ENCODE peak calls at places on chromosome 14, in eight cellular contexts. F, J, Q, S, V, K, C and W are unnamed samples.

GRCh38 chr14:92475451-92476187 is 38.0 kb upstream of the RIN3 start:
- DNase-seq in F (no peak), J (no peak), Q (no peak), S (no peak), V (no peak), K (no peak), C (no peak), W (no peak)

GRCh38 chr14:85516239-85517112 is 13.5 kb upstream of the FLRT2 start:
- DNase-seq in F (no peak), J (no peak), Q (no peak), S (no peak), V (no peak), K (no peak), C (no peak), W (no peak)

GRCh38 chr14:34496007-34496678 is 34.1 kb upstream of the SPTSSA start:
- DNase-seq in F (no peak), J (no peak), Q (no peak), S (no peak), V (no peak), K (no peak), C (no peak), W (no peak)

GRCh38 chr14:22871962-22872832 is 657 bp downstream of the LRP10 start:
- DNase-seq in F (peak; percentile 84), J (peak; percentile 38), Q (peak; percentile 94), S (peak; percentile 97), V (no peak), K (peak; percentile 92), C (peak; percentile 79), W (no peak)

GRCh38 chr14:24631749-24632335 is 2.1 kb downstream of the GZMB start:
- DNase-seq in F (no peak), J (no peak), Q (no peak), S (no peak), V (no peak), K (no peak), C (no peak), W (no peak)

GRCh38 chr14:23827100-23827892 is 126.3 kb upstream of the DHRS4 start:
- DNase-seq in F (peak; percentile 64), J (no peak), Q (no peak), S (no peak), V (no peak), K (no peak), C (no peak), W (no peak)

GRCh38 chr14:57066887-57067513 is 201.7 kb downstream of the EXOC5 start:
- DNase-seq in F (peak; percentile 68), J (peak; percentile 36), Q (peak; percentile 33), S (peak; percentile 83), V (no peak), K (peak; percentile 82), C (peak; percentile 25), W (no peak)

GRCh38 chr14:21723431-21724045 is 49.9 kb upstream of the OR4E1 start:
- DNase-seq in F (no peak), J (peak; percentile 75), Q (peak; percentile 46), S (peak; percentile 96), V (no peak), K (peak; percentile 89), C (no peak), W (no peak)

GRCh38 chr14:57122129-57122528 is 146.6 kb downstream of the EXOC5 start:
- DNase-seq in F (no peak), J (no peak), Q (no peak), S (no peak), V (no peak), K (no peak), C (no peak), W (no peak)

GRCh38 chr14:58167891-58168290 is 15.9 kb upstream of the ARMH4 start:
- DNase-seq in F (no peak), J (no peak), Q (no peak), S (no peak), V (no peak), K (no peak), C (no peak), W (no peak)

GRCh38 chr14:73491256-73491976 is 683 bp downstream of the RIOX1 start:
- DNase-seq in F (peak; percentile 92), J (peak; percentile 18), Q (peak; percentile 80), S (peak; percentile 68), V (no peak), K (peak; percentile 80), C (peak; percentile 62), W (no peak)
- H3K4me3 ChIP-seq in F (peak overlapping the region; percentile 80), J (peak overlapping the region; percentile 67), Q (peak overlapping the region; percentile 71), S (peak overlapping the region; percentile 81), V (peak overlapping the region; percentile 82), K (peak overlapping the region; percentile 60), C (peak overlapping the region; percentile 87), W (peak overlapping the region; percentile 61)

GRCh38 chr14:104394606-104394910 is 185.0 kb upstream of the C14orf180 start:
- DNase-seq in F (peak; percentile 36), J (no peak), Q (peak; percentile 7), S (no peak), V (no peak), K (no peak), C (no peak), W (no peak)
- TF ChIP-seq CTCF in F (no peak), J (no peak), Q (no peak), S (no peak), V (no peak), K (no peak), C (no peak), W (no peak)

DNA sequence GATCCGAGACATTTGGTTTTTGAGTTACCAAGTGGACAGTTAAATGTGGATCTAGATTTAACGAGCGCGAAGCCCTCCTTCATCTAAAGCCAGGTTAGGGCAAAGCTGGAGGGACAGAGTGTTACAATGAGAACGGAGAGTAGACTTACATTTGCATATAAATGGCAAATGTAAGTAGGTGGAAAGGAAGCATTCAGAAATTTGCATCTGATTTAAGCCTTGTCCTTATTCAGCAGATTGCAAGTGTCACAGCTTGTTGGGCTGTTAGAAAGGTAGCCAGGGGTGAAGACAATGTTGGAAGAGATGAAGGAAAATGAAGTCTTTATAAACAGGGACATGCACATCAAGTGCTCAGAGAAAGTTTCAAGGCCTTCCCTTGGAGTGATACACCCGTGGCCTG is 806.2 kb downstream of the GALC start:
- DNase-seq in F (no peak), J (no peak), Q (no peak), S (peak; percentile 86), V (no peak), K (peak; percentile 63), C (no peak), W (no peak)
- H3K4me3 ChIP-seq in F (no peak overlapping the region), J (no peak overlapping the region), Q (no peak overlapping the region), S (peak overlapping the region; percentile 29), V (no peak overlapping the region), K (no peak overlapping the region), C (no peak overlapping the region), W (no peak overlapping the region)

DNA sequence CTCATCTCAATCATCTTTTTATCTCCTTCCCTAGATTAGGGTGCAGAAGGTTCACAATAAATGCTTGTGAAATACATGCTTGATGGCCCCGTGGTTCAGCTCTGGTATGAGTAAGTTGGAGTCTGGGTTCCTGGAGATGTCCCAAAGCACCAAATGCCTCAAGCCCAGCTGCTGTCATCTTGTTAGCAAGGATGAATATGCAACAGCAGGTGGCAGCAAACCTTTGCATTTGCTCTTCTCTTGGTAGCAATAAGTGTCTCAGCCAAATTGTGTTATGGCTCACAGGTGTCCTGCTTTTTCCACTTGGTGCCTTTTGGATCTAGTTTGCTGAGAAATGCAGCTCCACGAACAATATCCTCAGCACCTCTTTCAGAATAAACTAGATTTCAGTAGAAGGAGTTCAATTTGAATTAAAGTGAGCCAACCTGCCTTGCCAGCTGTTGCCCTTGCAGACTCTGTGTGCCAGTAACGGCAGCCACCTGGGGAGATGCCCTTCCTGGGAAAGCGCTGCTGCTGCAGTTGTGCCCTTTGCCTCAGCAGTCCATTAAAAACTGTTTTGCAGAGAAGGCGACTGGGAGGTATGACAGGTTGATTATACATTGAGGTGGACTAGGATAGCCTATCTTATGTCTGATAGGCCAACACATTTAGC is 417.3 kb downstream of the SNAPC1 start:
- DNase-seq in F (peak; percentile 29), J (peak; percentile 47), Q (peak; percentile 28), S (peak; percentile 90), V (no peak), K (peak; percentile 87), C (peak; percentile 38), W (peak; percentile 49)
- TF ChIP-seq CTCF in F (peak; percentile 43), J (peak; percentile 48), Q (no peak), S (peak; percentile 93), V (no peak), K (peak; percentile 84), C (peak; percentile 40), W (peak; percentile 80)

DNA sequence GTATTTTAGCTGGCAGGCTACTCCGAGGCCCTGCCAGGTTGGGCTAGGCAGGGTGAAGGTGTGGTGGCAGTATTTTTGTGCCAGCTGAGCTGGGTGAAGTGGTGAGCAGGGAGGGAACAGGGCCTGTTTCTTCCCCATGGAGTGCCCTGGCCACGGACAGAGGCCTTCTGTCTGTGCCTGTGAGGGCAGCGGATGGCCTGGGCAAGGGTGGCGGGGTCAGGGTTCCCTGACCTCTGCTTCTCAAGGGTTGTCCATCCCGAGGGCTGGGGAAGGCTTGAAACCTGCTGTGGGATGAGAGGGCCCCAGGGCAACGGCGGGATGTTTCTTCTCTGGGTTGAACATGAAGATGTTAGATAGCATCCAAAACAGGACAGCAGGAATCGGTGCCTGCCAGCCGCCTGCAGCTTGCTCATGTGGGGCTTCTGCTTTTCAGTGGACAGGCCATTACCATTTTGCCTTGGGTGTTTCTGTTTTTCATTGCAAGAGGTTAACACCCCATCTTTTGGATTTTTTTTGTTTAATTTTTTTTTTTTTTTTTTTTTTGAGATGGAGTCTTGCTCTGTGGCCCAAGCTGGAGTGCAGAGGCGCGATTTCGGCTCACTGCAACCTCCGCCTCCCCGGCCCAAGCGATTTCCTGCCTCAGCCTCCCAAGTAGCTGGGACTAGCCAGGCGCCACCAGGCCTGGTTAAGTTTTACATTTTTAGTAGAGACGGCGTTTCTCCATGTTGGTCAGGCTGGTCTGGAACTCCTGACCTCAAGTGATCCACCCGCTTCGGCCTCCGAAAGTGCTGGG is 3.3 kb downstream of the MTA1 start:
- DNase-seq in F (peak; percentile 63), J (no peak), Q (no peak), S (no peak), V (no peak), K (no peak), C (no peak), W (no peak)
- H3K4me3 ChIP-seq in F (no peak overlapping the region), J (no peak overlapping the region), Q (no peak overlapping the region), S (no peak overlapping the region), V (no peak overlapping the region), K (no peak overlapping the region), C (no peak overlapping the region), W (no peak overlapping the region)

DNA sequence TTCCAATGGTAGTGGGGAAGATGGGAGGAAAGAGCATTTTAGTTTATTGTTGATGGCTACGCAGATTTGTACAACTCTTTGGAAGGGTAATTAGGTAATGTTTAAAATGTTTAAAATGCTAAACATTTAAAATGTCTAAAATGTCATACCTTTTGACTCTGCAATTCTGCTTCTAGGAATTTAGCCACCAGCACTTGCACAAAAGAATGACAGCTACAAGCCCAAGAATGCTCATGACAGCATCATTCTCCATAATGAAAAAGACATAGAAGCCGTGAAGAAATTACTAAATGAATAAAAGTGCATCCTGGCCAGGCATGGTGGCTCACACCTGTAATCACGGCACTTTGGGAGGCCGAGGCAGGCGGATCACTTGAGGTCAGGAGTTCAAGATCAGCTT is 19.9 kb upstream of the DYNC1H1 start:
- DNase-seq in F (peak; percentile 15), J (no peak), Q (no peak), S (no peak), V (no peak), K (no peak), C (no peak), W (no peak)
- TF ChIP-seq CTCF in F (no peak), J (no peak), Q (no peak), S (no peak), V (no peak), K (no peak), C (no peak), W (no peak)